ENCODE peak calls at places on chromosomes 6 and 20, in ten cellular contexts. B is skeletal muscle cell; Y is spleen; I is K562; E is CD8-positive, alpha-beta memory T cell; C is PC-9; X is BJ; P is IMR-90; M is CD4-positive, CD25-positive, alpha-beta regulatory T cell; R is heart left ventricle. S is an unnamed sample.

GRCh38 chr20:9072741-9073310 is 3.9 kb downstream of the PLCB4 start:
- DNase-seq in B (no peak), Y (no peak), I (no peak), E (no peak), C (no peak), X (no peak), P (no peak), M (no peak), R (no peak), S (no peak)

GRCh38 chr6:170038251-170038650 is 252.6 kb downstream of the DLL1 start:
- DNase-seq in B (no peak), Y (peak; percentile 74), I (no peak), E (no peak), C (no peak), X (no peak), P (no peak), M (no peak), R (no peak), S (no peak)

GRCh38 chr20:695165-695866 is 19.7 kb upstream of the SCRT2 start:
- DNase-seq in B (no peak), Y (peak; percentile 13), I (no peak), E (no peak), C (peak; percentile 6), X (no peak), P (no peak), M (no peak), R (no peak), S (no peak)

GRCh38 chr6:122620902-122621301 is 10.7 kb downstream of the PKIB start:
- DNase-seq in B (peak; percentile 16), Y (no peak), I (no peak), E (no peak), C (peak; percentile 87), X (no peak), P (peak; percentile 23), M (no peak), R (no peak), S (no peak)

GRCh38 chr6:163994566-163994965 is 580.0 kb downstream of the QKI start:
- DNase-seq in B (no peak), Y (no peak), I (no peak), E (no peak), C (no peak), X (no peak), P (no peak), M (no peak), R (no peak), S (no peak)

GRCh38 chr6:11143394-11144371 is 32.2 kb upstream of the ERVFRD-1 start:
- DNase-seq in B (peak; percentile 80), Y (peak; percentile 84), I (peak; percentile 88), E (no peak), C (peak; percentile 46), X (peak; percentile 43), P (peak; percentile 92), M (no peak), R (peak; percentile 28), S (no peak)

GRCh38 chr20:24004470-24004869 is 15.9 kb upstream of the GGTLC1 start:
- DNase-seq in B (no peak), Y (peak; percentile 47), I (no peak), E (no peak), C (no peak), X (no peak), P (no peak), M (no peak), R (no peak), S (no peak)

GRCh38 chr6:34705241-34705640 is 8.7 kb upstream of the ILRUN start:
- DNase-seq in B (no peak), Y (no peak), I (no peak), E (no peak), C (no peak), X (no peak), P (peak; percentile 39), M (no peak), R (no peak), S (no peak)

GRCh38 chr6:99614430-99615161 is 8.0 kb downstream of the PRDM13 start:
- DNase-seq in B (no peak), Y (peak; percentile 79), I (no peak), E (no peak), C (no peak), X (no peak), P (no peak), M (peak; percentile 56), R (no peak), S (no peak)

GRCh38 chr6:90399970-90400369 is 103.3 kb upstream of the BACH2 start:
- DNase-seq in B (no peak), Y (no peak), I (no peak), E (no peak), C (no peak), X (no peak), P (no peak), M (no peak), R (no peak), S (no peak)

GRCh38 chr6:2640551-2640950 is 110.2 kb downstream of the MYLK4 start:
- DNase-seq in B (no peak), Y (no peak), I (no peak), E (no peak), C (no peak), X (no peak), P (no peak), M (no peak), R (no peak), S (no peak)

GRCh38 chr20:43140719-43141118 is 49.0 kb downstream of the PTPRT start:
- DNase-seq in B (no peak), Y (no peak), I (no peak), E (no peak), C (no peak), X (no peak), P (no peak), M (no peak), R (no peak), S (no peak)
- H3K4me3 ChIP-seq in B (no peak overlapping the region), Y (no peak overlapping the region), I (no peak overlapping the region), E (no peak overlapping the region), C (no peak overlapping the region), X (no peak overlapping the region), P (no peak overlapping the region), M (no peak overlapping the region), R (no peak overlapping the region), S (no peak overlapping the region)

GRCh38 chr6:130966581-130966980 is 96.5 kb downstream of the EPB41L2 start:
- DNase-seq in B (no peak), Y (no peak), I (no peak), E (no peak), C (no peak), X (no peak), P (no peak), M (no peak), R (no peak), S (no peak)

GRCh38 chr6:130965657-130966056 is 97.4 kb downstream of the EPB41L2 start:
- DNase-seq in B (no peak), Y (no peak), I (no peak), E (no peak), C (no peak), X (peak; percentile 45), P (peak; percentile 64), M (no peak), R (no peak), S (no peak)

GRCh38 chr6:130969807-130970491 is 93.1 kb downstream of the EPB41L2 start:
- DNase-seq in B (no peak), Y (no peak), I (no peak), E (no peak), C (no peak), X (peak; percentile 18), P (peak; percentile 67), M (no peak), R (peak; percentile 73), S (no peak)

GRCh38 chr6:130968486-130968885 is 94.6 kb downstream of the EPB41L2 start:
- DNase-seq in B (no peak), Y (no peak), I (no peak), E (no peak), C (no peak), X (no peak), P (peak; percentile 35), M (no peak), R (no peak), S (no peak)

DNA sequence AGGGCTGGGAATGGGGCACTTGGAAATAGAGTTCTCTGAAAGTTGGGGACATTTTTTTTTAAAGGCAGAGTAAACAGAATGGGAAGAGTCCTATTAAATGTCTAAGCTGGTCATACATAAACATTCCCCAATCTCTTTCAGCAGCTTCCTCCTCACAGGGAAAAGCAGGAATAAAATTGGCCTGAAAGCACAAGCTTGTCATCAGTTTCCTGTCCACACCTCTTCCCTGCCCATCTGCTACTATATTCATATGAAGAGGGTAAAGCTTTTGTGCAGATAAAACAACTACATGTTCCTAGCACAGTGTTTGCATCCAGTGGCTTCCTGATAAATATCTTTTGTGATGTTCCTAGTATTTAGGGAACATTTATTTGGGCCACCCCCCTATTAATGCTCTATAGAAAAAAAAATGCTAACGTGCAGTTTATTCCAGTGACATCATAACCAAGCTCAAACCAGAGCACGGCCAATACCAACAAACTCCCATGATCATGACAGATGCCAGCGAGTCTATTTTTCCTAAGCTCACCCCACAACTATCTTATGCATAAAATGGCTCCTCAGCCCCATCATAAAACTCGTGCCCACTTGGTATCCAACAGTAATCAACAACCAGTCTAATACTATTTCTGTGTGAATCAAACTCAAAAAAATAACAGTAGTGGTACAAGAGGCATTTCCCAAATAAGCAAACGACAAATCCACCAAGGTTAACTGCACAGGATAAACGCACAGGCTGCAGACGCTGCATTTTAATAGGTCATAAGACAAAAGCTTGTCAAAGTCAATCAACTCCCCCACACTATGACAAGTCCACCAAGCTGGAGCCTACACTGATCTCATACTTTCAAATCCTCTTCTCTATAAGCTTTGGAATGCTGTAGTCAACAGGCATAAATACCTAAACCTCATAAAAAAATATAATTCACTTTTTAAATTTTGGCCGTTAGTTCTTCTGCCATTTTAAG is 95.3 kb downstream of the EPB41L2 start:
- DNase-seq in B (no peak), Y (no peak), I (peak; percentile 41), E (no peak), C (no peak), X (no peak), P (peak; percentile 50), M (no peak), R (no peak), S (no peak)
- H3K4me3 ChIP-seq in B (no peak overlapping the region), Y (no peak overlapping the region), I (no peak overlapping the region), E (no peak overlapping the region), C (no peak overlapping the region), X (no peak overlapping the region), P (no peak overlapping the region), M (no peak overlapping the region), R (no peak overlapping the region), S (no peak overlapping the region)

GRCh38 chr6:136226027-136226673 is 24.0 kb downstream of the MTFR2 start:
- DNase-seq in B (peak; percentile 29), Y (peak; percentile 85), I (peak; percentile 75), E (peak; percentile 49), C (peak; percentile 52), X (no peak), P (peak; percentile 67), M (peak; percentile 64), R (peak; percentile 39), S (peak; percentile 14)
- H3K4me3 ChIP-seq in B (no peak overlapping the region), Y (no peak overlapping the region), I (no peak overlapping the region), E (peak overlapping the region; percentile 22), C (peak overlapping the region; percentile 49), X (no peak overlapping the region), P (no peak overlapping the region), M (peak overlapping the region; percentile 77), R (no peak overlapping the region), S (peak overlapping the region; percentile 19)

DNA sequence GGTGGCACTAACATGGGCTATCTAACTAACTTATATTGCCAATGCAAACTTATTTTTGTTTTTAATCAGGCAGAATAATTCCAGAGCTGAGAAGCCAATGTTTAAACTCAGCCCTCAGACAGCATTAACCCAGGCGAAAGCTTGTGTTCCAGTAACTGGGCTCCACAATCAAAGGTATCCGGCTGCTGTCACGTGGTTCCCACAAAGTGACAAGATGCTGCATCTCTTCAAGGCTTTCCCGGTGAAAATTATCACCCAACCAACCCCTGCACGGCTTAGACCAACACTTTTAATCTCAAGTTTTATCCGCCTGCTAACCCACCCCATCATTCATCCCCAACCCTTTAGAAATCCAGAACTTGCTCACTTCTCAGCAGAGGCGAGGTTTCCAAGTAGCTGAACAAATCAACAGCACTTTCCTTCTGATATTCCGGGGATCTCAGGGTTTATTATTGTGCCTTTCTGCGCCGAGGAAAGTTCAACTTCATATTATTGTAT is 874 bp downstream of the MTCL3 start:
- DNase-seq in B (no peak), Y (no peak), I (no peak), E (no peak), C (no peak), X (no peak), P (no peak), M (no peak), R (no peak), S (no peak)
- H3K4me3 ChIP-seq in B (peak overlapping the region; percentile 54), Y (no peak overlapping the region), I (no peak overlapping the region), E (no peak overlapping the region), C (no peak overlapping the region), X (no peak overlapping the region), P (peak overlapping the region; percentile 17), M (no peak overlapping the region), R (no peak overlapping the region), S (no peak overlapping the region)